ENCODE peak calls at places on chromosome 12, in eight cellular contexts. One of them, this sample, is unnamed. For H3K36me3, the result is how much of the 10 kb centered on the place peaks cover.

GRCh38 chr12:55925870-55926737 is 1.6 kb downstream of the PYM1 start:
- DNase-seq in transverse colon: no peak
- DNase-seq in naive thymus-derived CD4-positive, alpha-beta T cell: no peak
- DNase-seq in GM23248: peak
- DNase-seq in endothelial cell of umbilical vein: no peak
- DNase-seq in lower lobe of right lung: no peak
- DNase-seq in Peyer's patch: no peak
- DNase-seq in HCT116: peak
- DNase-seq in this sample: no peak

GRCh38 chr12:132622437-132623071 is 4.0 kb downstream of the P2RX2 start:
- DNase-seq in transverse colon: no peak
- DNase-seq in HCT116: no peak
- DNase-seq in endothelial cell of umbilical vein: no peak
- DNase-seq in lower lobe of right lung: no peak
- DNase-seq in naive thymus-derived CD4-positive, alpha-beta T cell: no peak
- DNase-seq in Peyer's patch: no peak
- DNase-seq in GM23248: peak
- DNase-seq in this sample: no peak

GRCh38 chr12:95213119-95213518 is 4.1 kb downstream of the FGD6 start:
- DNase-seq in HCT116: no peak
- DNase-seq in GM23248: no peak
- DNase-seq in lower lobe of right lung: no peak
- DNase-seq in Peyer's patch: no peak
- DNase-seq in endothelial cell of umbilical vein: no peak
- DNase-seq in transverse colon: no peak
- DNase-seq in naive thymus-derived CD4-positive, alpha-beta T cell: no peak
- DNase-seq in this sample: no peak

GRCh38 chr12:68844788-68845695 is 37.1 kb downstream of the MDM2 start:
- DNase-seq in Peyer's patch: no peak
- DNase-seq in transverse colon: no peak
- DNase-seq in naive thymus-derived CD4-positive, alpha-beta T cell: no peak
- DNase-seq in lower lobe of right lung: no peak
- DNase-seq in HCT116: no peak
- DNase-seq in GM23248: no peak
- DNase-seq in endothelial cell of umbilical vein: no peak
- DNase-seq in this sample: no peak

GRCh38 chr12:110279976-110280783 is 867 bp upstream of the ATP2A2 start:
- DNase-seq in lower lobe of right lung: peak
- DNase-seq in transverse colon: peak
- DNase-seq in HCT116: no peak
- DNase-seq in GM23248: peak
- DNase-seq in endothelial cell of umbilical vein: peak
- DNase-seq in Peyer's patch: no peak
- DNase-seq in naive thymus-derived CD4-positive, alpha-beta T cell: peak
- DNase-seq in this sample: peak

GRCh38 chr12:15651381-15651780 is 137.8 kb downstream of the EPS8 start:
- DNase-seq in lower lobe of right lung: no peak
- DNase-seq in naive thymus-derived CD4-positive, alpha-beta T cell: no peak
- DNase-seq in transverse colon: no peak
- DNase-seq in HCT116: no peak
- DNase-seq in GM23248: no peak
- DNase-seq in Peyer's patch: no peak
- DNase-seq in endothelial cell of umbilical vein: no peak
- DNase-seq in this sample: no peak

GRCh38 chr12:65536876-65537661 is 258.6 kb downstream of the MSRB3 start:
- DNase-seq in lower lobe of right lung: no peak
- DNase-seq in HCT116: peak
- DNase-seq in Peyer's patch: no peak
- DNase-seq in naive thymus-derived CD4-positive, alpha-beta T cell: no peak
- DNase-seq in GM23248: peak
- DNase-seq in endothelial cell of umbilical vein: peak
- DNase-seq in transverse colon: peak
- DNase-seq in this sample: no peak

GRCh38 chr12:54388214-54389138 is 3.9 kb upstream of the ZNF385A start:
- DNase-seq in lower lobe of right lung: no peak
- DNase-seq in naive thymus-derived CD4-positive, alpha-beta T cell: no peak
- DNase-seq in Peyer's patch: no peak
- DNase-seq in HCT116: no peak
- DNase-seq in transverse colon: no peak
- DNase-seq in GM23248: no peak
- DNase-seq in endothelial cell of umbilical vein: no peak
- DNase-seq in this sample: peak

GRCh38 chr12:92073123-92073522 is 72.5 kb downstream of the BTG1 start:
- DNase-seq in HCT116: no peak
- DNase-seq in naive thymus-derived CD4-positive, alpha-beta T cell: no peak
- DNase-seq in GM23248: no peak
- DNase-seq in lower lobe of right lung: no peak
- DNase-seq in transverse colon: no peak
- DNase-seq in endothelial cell of umbilical vein: no peak
- DNase-seq in Peyer's patch: no peak
- DNase-seq in this sample: no peak

GRCh38 chr12:92068441-92068840 is 77.2 kb downstream of the BTG1 start:
- DNase-seq in lower lobe of right lung: no peak
- DNase-seq in HCT116: no peak
- DNase-seq in endothelial cell of umbilical vein: no peak
- DNase-seq in transverse colon: no peak
- DNase-seq in naive thymus-derived CD4-positive, alpha-beta T cell: no peak
- DNase-seq in GM23248: no peak
- DNase-seq in Peyer's patch: no peak
- DNase-seq in this sample: no peak

GRCh38 chr12:92070864-92071445 is 74.7 kb downstream of the BTG1 start:
- DNase-seq in endothelial cell of umbilical vein: no peak
- DNase-seq in naive thymus-derived CD4-positive, alpha-beta T cell: no peak
- DNase-seq in Peyer's patch: no peak
- DNase-seq in lower lobe of right lung: no peak
- DNase-seq in HCT116: no peak
- DNase-seq in GM23248: no peak
- DNase-seq in transverse colon: peak
- DNase-seq in this sample: no peak

GRCh38 chr12:92065664-92066063 is 80.0 kb downstream of the BTG1 start:
- DNase-seq in HCT116: no peak
- DNase-seq in Peyer's patch: no peak
- DNase-seq in transverse colon: no peak
- DNase-seq in naive thymus-derived CD4-positive, alpha-beta T cell: no peak
- DNase-seq in lower lobe of right lung: no peak
- DNase-seq in endothelial cell of umbilical vein: no peak
- DNase-seq in GM23248: peak
- DNase-seq in this sample: no peak

DNA sequence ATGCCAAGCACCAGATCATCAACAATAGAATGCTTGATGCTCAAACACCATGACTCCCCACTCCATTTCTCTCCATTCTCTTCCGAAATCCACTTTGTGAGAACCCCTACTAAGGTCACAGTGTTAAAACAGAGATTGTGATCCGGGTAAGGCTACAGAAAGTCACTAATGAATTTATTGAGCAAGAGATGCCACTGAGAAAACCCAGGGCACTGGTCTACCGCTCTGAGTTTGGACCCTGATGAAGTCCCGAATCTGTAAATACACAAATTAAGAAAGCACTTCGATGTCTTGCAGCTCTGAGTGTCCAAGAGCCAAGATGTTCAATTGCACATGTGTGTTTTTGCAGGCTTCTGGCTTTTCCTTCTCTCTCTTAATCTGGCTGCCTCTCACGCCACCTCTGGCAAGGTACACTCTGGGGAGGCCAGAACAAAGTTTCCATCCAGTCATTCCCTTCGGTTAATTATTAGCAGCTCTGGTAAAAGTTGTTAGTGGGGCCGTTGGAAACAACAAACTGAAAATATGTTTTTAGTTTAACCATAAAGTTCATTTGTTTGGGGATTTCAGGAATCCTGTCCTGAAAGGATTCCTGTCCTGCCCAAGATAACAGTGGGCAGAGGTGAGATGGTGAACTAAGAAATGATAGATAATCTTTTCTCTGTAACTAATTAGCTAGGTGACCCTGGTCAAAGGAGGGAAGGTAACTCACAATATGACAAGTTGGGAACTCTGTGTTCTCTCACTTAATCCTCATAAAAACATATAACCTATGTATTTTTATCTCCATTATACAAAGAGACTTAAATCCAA is 75.4 kb downstream of the BTG1 start:
- DNase-seq in transverse colon: peak
- DNase-seq in Peyer's patch: peak
- DNase-seq in HCT116: no peak
- DNase-seq in naive thymus-derived CD4-positive, alpha-beta T cell: no peak
- DNase-seq in lower lobe of right lung: no peak
- DNase-seq in GM23248: no peak
- DNase-seq in endothelial cell of umbilical vein: no peak
- DNase-seq in this sample: no peak
- H3K4me3 ChIP-seq in transverse colon: no peak
- H3K4me3 ChIP-seq in Peyer's patch: no peak
- H3K4me3 ChIP-seq in HCT116: no peak
- H3K4me3 ChIP-seq in naive thymus-derived CD4-positive, alpha-beta T cell: no peak
- H3K4me3 ChIP-seq in lower lobe of right lung: no peak
- H3K4me3 ChIP-seq in GM23248: no peak
- H3K4me3 ChIP-seq in endothelial cell of umbilical vein: no peak
- H3K4me3 ChIP-seq in this sample: no peak

DNA sequence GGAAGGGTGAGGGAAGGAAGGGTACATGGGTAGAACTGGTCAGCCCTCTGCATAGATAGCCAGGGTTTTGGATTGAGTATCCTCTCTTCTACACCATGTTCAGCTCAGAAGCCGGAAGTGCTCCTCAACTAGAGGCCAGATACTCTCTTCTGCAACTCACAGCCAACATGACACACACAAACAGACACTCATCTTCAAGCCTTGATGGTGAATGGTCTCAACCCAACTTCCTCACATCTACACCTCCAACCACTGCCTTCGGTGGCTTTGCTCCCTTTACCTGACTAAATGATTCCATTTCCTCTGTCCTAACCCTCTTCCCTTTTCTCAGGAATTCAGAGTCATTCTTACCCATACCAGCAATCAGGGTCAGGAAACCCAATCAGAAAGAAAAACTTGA is 7.6 kb upstream of the FKBP11 start:
- DNase-seq in lower lobe of right lung: no peak
- DNase-seq in HCT116: no peak
- DNase-seq in naive thymus-derived CD4-positive, alpha-beta T cell: no peak
- DNase-seq in Peyer's patch: no peak
- DNase-seq in transverse colon: no peak
- DNase-seq in endothelial cell of umbilical vein: no peak
- DNase-seq in GM23248: no peak
- DNase-seq in this sample: no peak
- H3K36me3 ChIP-seq in lower lobe of right lung: half or more
- H3K36me3 ChIP-seq in HCT116: under half
- H3K36me3 ChIP-seq in naive thymus-derived CD4-positive, alpha-beta T cell: under half
- H3K36me3 ChIP-seq in Peyer's patch: half or more
- H3K36me3 ChIP-seq in transverse colon: under half
- H3K36me3 ChIP-seq in endothelial cell of umbilical vein: under half
- H3K36me3 ChIP-seq in GM23248: under half
- H3K36me3 ChIP-seq in this sample: under half

DNA sequence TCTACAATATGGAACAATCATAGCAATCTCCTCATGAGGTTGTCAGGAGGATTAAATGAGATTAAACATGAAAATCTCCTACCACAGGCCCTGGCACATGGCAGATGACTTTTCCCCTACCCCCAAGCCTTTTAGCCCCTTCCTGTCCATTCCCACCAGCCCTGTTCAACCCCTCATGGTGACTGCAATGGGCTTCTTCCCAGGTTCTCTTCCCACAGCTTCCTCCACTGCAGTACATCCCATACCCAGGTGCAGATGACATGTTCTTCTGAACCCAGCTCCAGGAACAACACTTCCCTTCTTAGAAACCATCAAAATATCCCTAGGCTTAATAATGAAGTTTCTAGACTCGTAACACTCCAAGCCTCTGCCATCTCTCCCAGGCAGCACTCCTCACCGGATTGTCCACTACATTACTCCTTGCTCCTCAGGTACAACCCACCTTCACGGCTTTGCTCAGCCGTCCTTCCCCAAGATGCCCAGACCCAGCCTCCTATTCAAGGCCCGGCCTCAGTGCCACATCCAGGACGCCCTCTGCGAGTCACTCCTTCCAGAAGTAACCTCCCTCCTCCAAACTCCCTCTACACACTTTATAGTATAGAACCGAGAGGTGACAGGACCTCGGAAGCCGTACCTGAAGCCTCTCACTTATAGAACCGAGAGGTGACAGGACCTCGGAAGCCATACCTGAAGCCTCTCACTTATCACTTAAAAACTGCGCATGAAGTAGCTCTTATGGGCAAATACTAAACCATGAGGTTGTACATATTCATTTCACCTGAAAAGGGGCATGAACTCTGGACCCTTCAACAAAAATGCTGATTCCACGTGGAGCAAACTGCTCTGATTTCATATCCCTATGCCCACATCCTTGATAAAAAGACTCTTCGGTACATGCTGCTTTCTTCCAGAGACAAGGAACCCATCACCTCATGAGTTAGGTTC is 1.5 kb downstream of the CRACR2A start:
- DNase-seq in lower lobe of right lung: no peak
- DNase-seq in transverse colon: no peak
- DNase-seq in endothelial cell of umbilical vein: no peak
- DNase-seq in HCT116: no peak
- DNase-seq in Peyer's patch: no peak
- DNase-seq in naive thymus-derived CD4-positive, alpha-beta T cell: no peak
- DNase-seq in GM23248: no peak
- DNase-seq in this sample: no peak
- H3K4me3 ChIP-seq in lower lobe of right lung: peak
- H3K4me3 ChIP-seq in transverse colon: peak
- H3K4me3 ChIP-seq in endothelial cell of umbilical vein: peak
- H3K4me3 ChIP-seq in HCT116: peak
- H3K4me3 ChIP-seq in Peyer's patch: peak
- H3K4me3 ChIP-seq in naive thymus-derived CD4-positive, alpha-beta T cell: peak
- H3K4me3 ChIP-seq in GM23248: no peak
- H3K4me3 ChIP-seq in this sample: no peak

GRCh38 chr12:112149596-112149995 is 24.2 kb downstream of the TRAFD1 start:
- DNase-seq in naive thymus-derived CD4-positive, alpha-beta T cell: no peak
- DNase-seq in HCT116: no peak
- DNase-seq in transverse colon: no peak
- DNase-seq in GM23248: no peak
- DNase-seq in endothelial cell of umbilical vein: no peak
- DNase-seq in Peyer's patch: no peak
- DNase-seq in lower lobe of right lung: no peak
- DNase-seq in this sample: peak

GRCh38 chr12:112146123-112146522 is 20.8 kb downstream of the TRAFD1 start:
- DNase-seq in endothelial cell of umbilical vein: no peak
- DNase-seq in lower lobe of right lung: no peak
- DNase-seq in GM23248: no peak
- DNase-seq in Peyer's patch: no peak
- DNase-seq in transverse colon: no peak
- DNase-seq in naive thymus-derived CD4-positive, alpha-beta T cell: no peak
- DNase-seq in HCT116: no peak
- DNase-seq in this sample: no peak

GRCh38 chr12:112151766-112152541 is 26.6 kb downstream of the TRAFD1 start:
- DNase-seq in naive thymus-derived CD4-positive, alpha-beta T cell: no peak
- DNase-seq in HCT116: no peak
- DNase-seq in Peyer's patch: no peak
- DNase-seq in lower lobe of right lung: no peak
- DNase-seq in transverse colon: no peak
- DNase-seq in endothelial cell of umbilical vein: no peak
- DNase-seq in GM23248: no peak
- DNase-seq in this sample: peak

GRCh38 chr12:112153181-112153899 is 28.0 kb downstream of the TRAFD1 start:
- DNase-seq in GM23248: no peak
- DNase-seq in Peyer's patch: no peak
- DNase-seq in HCT116: no peak
- DNase-seq in transverse colon: no peak
- DNase-seq in lower lobe of right lung: no peak
- DNase-seq in endothelial cell of umbilical vein: no peak
- DNase-seq in naive thymus-derived CD4-positive, alpha-beta T cell: no peak
- DNase-seq in this sample: peak

DNA sequence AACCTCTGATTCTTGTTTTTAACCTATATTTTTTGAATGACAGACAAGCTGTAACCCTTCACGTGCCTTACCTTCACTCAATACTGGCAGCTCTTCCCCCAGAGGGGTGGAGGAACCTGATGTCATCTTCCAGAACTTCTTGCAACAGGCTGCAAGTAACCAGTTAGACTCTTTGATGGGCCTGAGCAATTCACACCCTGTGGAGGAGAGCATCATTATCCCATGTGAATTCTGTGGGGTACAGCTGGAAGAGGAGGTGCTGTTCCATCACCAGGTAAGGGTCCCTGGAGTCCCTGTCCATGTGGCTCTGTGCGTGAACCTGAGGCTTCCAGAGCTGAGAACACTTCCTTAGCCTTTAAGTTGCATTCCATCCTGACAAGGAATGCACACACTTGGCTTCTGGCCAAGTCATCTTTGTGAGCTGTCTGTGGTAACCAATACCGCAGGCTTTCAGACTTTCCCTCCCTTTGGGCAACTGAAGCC is 22.7 kb downstream of the TRAFD1 start:
- DNase-seq in GM23248: peak
- DNase-seq in transverse colon: no peak
- DNase-seq in Peyer's patch: no peak
- DNase-seq in HCT116: no peak
- DNase-seq in lower lobe of right lung: no peak
- DNase-seq in naive thymus-derived CD4-positive, alpha-beta T cell: no peak
- DNase-seq in endothelial cell of umbilical vein: no peak
- DNase-seq in this sample: no peak
- H3K36me3 ChIP-seq in GM23248: half or more
- H3K36me3 ChIP-seq in transverse colon: under half
- H3K36me3 ChIP-seq in Peyer's patch: half or more
- H3K36me3 ChIP-seq in HCT116: half or more
- H3K36me3 ChIP-seq in lower lobe of right lung: half or more
- H3K36me3 ChIP-seq in naive thymus-derived CD4-positive, alpha-beta T cell: under half
- H3K36me3 ChIP-seq in endothelial cell of umbilical vein: under half
- H3K36me3 ChIP-seq in this sample: under half

This sample was measured in H7.